ENCODE peak calls at places on chromosomes 11 and 22, in six cellular contexts. Z is K562, A is A549, X is WTC11, S is H1, J is HepG2. G is an unnamed sample.

GRCh38 chr11:121445071-121445768 is 6.9 kb upstream of the SORL1 start:
- DNase-seq in S (no peak), Z (no peak), X (no peak), J (no peak), A (no peak), G (no peak)

GRCh38 chr22:27880778-27881394 is 38.2 kb downstream of the PITPNB start:
- DNase-seq in Z (no peak), A (peak), X (no peak), S (no peak), J (peak), G (peak)

GRCh38 chr11:121687961-121688566 is 235.3 kb upstream of the SORL1-AS1 start:
- DNase-seq in J (no peak), A (no peak), Z (no peak), S (no peak), X (peak), G (no peak)

GRCh38 chr11:78140392-78141077 is 1.1 kb upstream of the ALG8 start:
- DNase-seq in X (no peak), A (no peak), Z (peak), J (no peak), S (no peak), G (no peak)

GRCh38 chr11:122246885-122247284 is 130.9 kb upstream of the BLID start:
- DNase-seq in Z (no peak), X (no peak), J (no peak), S (no peak), A (no peak), G (no peak)

GRCh38 chr11:43579171-43579918 is 101.2 kb upstream of the HSD17B12 start:
- DNase-seq in A (peak), Z (peak), J (no peak), S (peak), X (peak), G (peak)

GRCh38 chr11:65506770-65507485 is 8.1 kb downstream of the MALAT1 start:
- DNase-seq in S (peak), A (no peak), J (no peak), X (no peak), Z (no peak), G (peak)

GRCh38 chr22:23608583-23608982 is 23.5 kb downstream of the DRICH1 start:
- DNase-seq in S (peak), X (peak), J (no peak), Z (peak), A (no peak), G (no peak)

GRCh38 chr11:88280673-88281316 is 56.7 kb downstream of the CTSC start:
- DNase-seq in J (no peak), Z (no peak), S (no peak), A (no peak), X (no peak), G (peak)

GRCh38 chr11:128737704-128738103 is 43.8 kb downstream of the FLI1 start:
- DNase-seq in S (no peak), X (no peak), Z (no peak), A (no peak), J (no peak), G (no peak)

GRCh38 chr11:106424111-106424510 is 346.6 kb downstream of the AASDHPPT start:
- DNase-seq in A (peak), X (no peak), Z (no peak), J (no peak), S (no peak), G (no peak)

GRCh38 chr11:27282141-27282590 is 80.8 kb downstream of the CCDC34 start:
- DNase-seq in S (no peak), Z (no peak), X (no peak), A (peak), J (peak), G (peak)

GRCh38 chr22:50146440-50147228 is 23.9 kb upstream of the PANX2 start:
- DNase-seq in X (no peak), S (no peak), Z (peak), J (peak), A (peak), G (no peak)

GRCh38 chr22:25318081-25318823 is 98.8 kb downstream of the CRYBB2 start:
- DNase-seq in Z (no peak), S (no peak), X (no peak), A (no peak), J (no peak), G (no peak)

GRCh38 chr11:12430912-12431311 is 53.5 kb downstream of the PARVA start:
- DNase-seq in A (peak), S (no peak), X (no peak), J (peak), Z (no peak), G (peak)

GRCh38 chr11:125257185-125257584 is 92.6 kb downstream of the PKNOX2 start:
- DNase-seq in X (peak), Z (peak), S (peak), J (no peak), A (peak), G (peak)

GRCh38 chr22:33044059-33044458 is 14.1 kb downstream of the SYN3 start:
- DNase-seq in X (no peak), Z (no peak), A (no peak), S (no peak), J (no peak), G (no peak)

GRCh38 chr11:121887564-121887963 is 228.5 kb downstream of the BLID start:
- DNase-seq in X (no peak), J (no peak), S (no peak), A (no peak), Z (no peak), G (no peak)

GRCh38 chr11:91394073-91394717 is 830.4 kb upstream of the FAT3 start:
- DNase-seq in Z (no peak), X (no peak), S (no peak), A (peak), J (peak), G (no peak)

GRCh38 chr11:12399355-12399754 is 22.0 kb downstream of the PARVA start:
- DNase-seq in A (no peak), J (no peak), S (no peak), Z (no peak), X (no peak), G (no peak)

GRCh38 chr11:102717280-102717679 is 7.5 kb downstream of the MMP8 start:
- DNase-seq in J (no peak), X (no peak), S (no peak), Z (no peak), A (no peak), G (no peak)

DNA sequence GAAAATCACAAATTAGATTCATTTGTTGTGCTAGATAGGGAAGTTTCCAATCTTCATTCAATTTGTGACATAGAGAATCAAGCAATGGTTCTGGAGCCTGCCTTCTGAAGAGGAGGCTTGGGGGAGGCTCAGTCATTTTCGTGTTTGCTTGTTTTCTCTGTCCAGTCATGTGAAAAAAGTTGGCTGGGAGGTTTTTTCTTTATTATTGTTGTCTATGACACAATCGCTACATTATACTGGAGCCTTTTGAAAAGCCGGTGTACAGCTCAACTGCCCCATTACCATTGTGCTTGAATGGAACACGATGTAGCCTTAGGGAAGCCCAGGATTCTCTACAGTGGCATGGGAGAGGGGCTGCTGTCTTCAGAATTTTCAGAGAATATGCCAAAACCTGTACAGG is 57.9 kb upstream of the NCAM1 start:
- DNase-seq in J (no peak), S (no peak), A (no peak), X (no peak), Z (no peak), G (no peak)
- TF ChIP-seq JUN in J (no peak), S (no peak), A (no peak), X (no peak), Z (no peak), G (no peak)

GRCh38 chr11:48049036-48049435 is 68.7 kb downstream of the PTPRJ start:
- DNase-seq in Z (no peak), A (no peak), J (no peak), S (no peak), X (no peak), G (no peak)

GRCh38 chr11:48052183-48053040 is 72.1 kb downstream of the PTPRJ start:
- DNase-seq in A (peak), Z (no peak), S (peak), J (no peak), X (peak), G (peak)

GRCh38 chr11:48047616-48048015 is 67.3 kb downstream of the PTPRJ start:
- DNase-seq in X (no peak), A (no peak), J (no peak), Z (no peak), S (no peak), G (no peak)

GRCh38 chr11:48051217-48051848 is 71.0 kb downstream of the PTPRJ start:
- DNase-seq in X (no peak), S (no peak), Z (no peak), J (no peak), A (no peak), G (no peak)

DNA sequence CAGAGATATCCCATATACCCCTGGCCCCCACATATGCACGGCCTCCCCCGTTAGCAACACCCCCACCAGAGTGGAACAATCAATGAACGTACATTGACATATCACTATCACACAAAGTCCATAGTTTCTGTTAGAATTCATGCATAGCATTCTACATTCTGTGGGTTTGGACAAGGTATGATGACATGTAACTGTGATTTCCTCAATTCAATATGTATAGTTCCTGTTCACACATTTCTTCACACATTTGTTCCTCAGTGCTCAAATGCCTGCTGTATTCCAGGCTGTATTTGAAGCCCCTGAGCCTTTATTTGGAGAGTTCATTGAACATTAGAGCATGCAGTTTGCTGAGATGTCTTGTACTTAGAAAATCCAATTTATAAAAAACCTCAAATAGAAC is 69.9 kb downstream of the PTPRJ start:
- DNase-seq in X (no peak), J (no peak), A (no peak), S (no peak), Z (no peak), G (no peak)
- TF ChIP-seq JUN in X (no peak), J (no peak), A (no peak), S (no peak), Z (no peak), G (no peak)

GRCh38 chr11:115363426-115363825 is 140.8 kb downstream of the CADM1 start:
- DNase-seq in X (no peak), Z (no peak), S (no peak), J (peak), A (no peak), G (no peak)
- TF ChIP-seq JUN in X (no peak), Z (no peak), S (no peak), J (no peak), A (no peak), G (no peak)

GRCh38 chr11:71372693-71373657 is 75.2 kb downstream of the DHCR7 start:
- DNase-seq in S (no peak), J (peak), A (peak), Z (peak), X (no peak), G (no peak)
- TF ChIP-seq JUN in S (no peak), J (no peak), A (no peak), Z (no peak), X (no peak), G (no peak)

GRCh38 chr11:61626580-61627380 is 45.9 kb upstream of the SYT7 start:
- DNase-seq in X (peak), J (peak), Z (no peak), S (peak), A (no peak), G (no peak)
- TF ChIP-seq JUN in X (no peak), J (no peak), Z (no peak), S (peak), A (no peak), G (no peak)

GRCh38 chr11:6888830-6889229 is 3.5 kb downstream of the OR2D2 start:
- DNase-seq in X (no peak), J (no peak), S (no peak), A (no peak), Z (no peak), G (no peak)

GRCh38 chr11:6895010-6895409 is 2.7 kb upstream of the OR2D2 start:
- DNase-seq in X (no peak), J (no peak), A (no peak), S (no peak), Z (no peak), G (no peak)

GRCh38 chr11:6894097-6894496 is 1.8 kb upstream of the OR2D2 start:
- DNase-seq in Z (no peak), A (no peak), S (no peak), X (no peak), J (no peak), G (no peak)

GRCh38 chr11:6889835-6890234 is 2.5 kb downstream of the OR2D2 start:
- DNase-seq in A (no peak), J (no peak), Z (no peak), X (no peak), S (no peak), G (no peak)

GRCh38 chr11:6892400-6892799 is at the start of gene OR2D2:
- DNase-seq in A (no peak), S (no peak), Z (no peak), X (no peak), J (no peak), G (no peak)
- TF ChIP-seq JUN in A (no peak), S (no peak), Z (no peak), X (no peak), J (no peak), G (no peak)

GRCh38 chr22:45208696-45208992 is 32.0 kb downstream of the KIAA0930 start:
- DNase-seq in X (no peak), S (no peak), J (no peak), A (no peak), Z (no peak), G (no peak)

GRCh38 chr22:45211435-45211834 is 29.3 kb downstream of the KIAA0930 start:
- DNase-seq in J (no peak), X (no peak), A (no peak), S (no peak), Z (no peak), G (no peak)

GRCh38 chr22:45208993-45209838 is 31.5 kb downstream of the KIAA0930 start:
- DNase-seq in A (peak), S (peak), J (no peak), Z (peak), X (peak), G (peak)

GRCh38 chr22:45210577-45211431 is 29.9 kb downstream of the KIAA0930 start:
- DNase-seq in Z (no peak), S (no peak), X (no peak), J (no peak), A (no peak), G (no peak)

GRCh38 chr22:45210174-45210573 is 30.5 kb downstream of the KIAA0930 start:
- DNase-seq in J (no peak), X (no peak), A (no peak), Z (no peak), S (no peak), G (no peak)
- TF ChIP-seq JUN in J (no peak), X (no peak), A (no peak), Z (no peak), S (no peak), G (no peak)

GRCh38 chr11:7603031-7603781 is 70.1 kb downstream of the CYB5R2 start:
- DNase-seq in J (no peak), X (no peak), Z (no peak), A (no peak), S (no peak), G (no peak)

GRCh38 chr11:7599209-7599608 is 74.1 kb downstream of the CYB5R2 start:
- DNase-seq in S (no peak), Z (no peak), J (no peak), X (no peak), A (no peak), G (peak)

GRCh38 chr11:7597620-7598019 is 75.7 kb downstream of the CYB5R2 start:
- DNase-seq in X (no peak), J (no peak), Z (no peak), S (no peak), A (no peak), G (no peak)

GRCh38 chr11:7596975-7597391 is 76.3 kb downstream of the CYB5R2 start:
- DNase-seq in J (no peak), Z (no peak), S (no peak), X (no peak), A (no peak), G (no peak)

GRCh38 chr11:7600205-7600775 is 73.0 kb downstream of the CYB5R2 start:
- DNase-seq in S (no peak), Z (no peak), A (peak), J (peak), X (no peak), G (peak)
- TF ChIP-seq JUN in S (no peak), Z (no peak), A (no peak), J (no peak), X (no peak), G (peak)